ENCODE peak calls at places on chromosomes 6 and 20, in nine cellular contexts. S is K562, M is choroid plexus epithelial cell, T is tibial artery, Z is ovary, P is heart left ventricle, B is type B pancreatic cell, H is fibroblast of mammary gland, C is GM06990. V is an unnamed sample.

GRCh38 chr6:109373762-109374161 is 8.5 kb downstream of the CD164 start:
- DNase-seq in S (no peak), M (no peak), T (no peak), Z (no peak), P (no peak), B (no peak), H (peak), C (peak), V (no peak)

GRCh38 chr6:145206247-145206907 is 528.9 kb downstream of the EPM2A start:
- DNase-seq in S (no peak), M (peak), T (no peak), Z (no peak), P (no peak), B (no peak), H (peak), C (no peak), V (no peak)

GRCh38 chr6:106692112-106692822 is 62.9 kb downstream of the QRSL1 start:
- DNase-seq in S (no peak), M (peak), T (peak), Z (no peak), P (no peak), B (no peak), H (peak), C (no peak), V (peak)

GRCh38 chr6:94510877-94511276 is 1066.5 kb upstream of the MANEA start:
- DNase-seq in S (no peak), M (no peak), T (no peak), Z (no peak), P (no peak), B (no peak), H (no peak), C (no peak), V (no peak)

GRCh38 chr6:97586344-97586743 is 303.3 kb upstream of the MMS22L start:
- DNase-seq in S (no peak), M (peak), T (no peak), Z (no peak), P (no peak), B (no peak), H (peak), C (no peak), V (peak)

GRCh38 chr6:104305206-104305605 is 554.5 kb downstream of the HACE1 start:
- DNase-seq in S (no peak), M (no peak), T (no peak), Z (no peak), P (no peak), B (no peak), H (no peak), C (no peak), V (no peak)

GRCh38 chr6:72890671-72891070 is 268.8 kb downstream of the KCNQ5 start:
- DNase-seq in S (no peak), M (no peak), T (no peak), Z (no peak), P (no peak), B (no peak), H (peak), C (no peak), V (no peak)

GRCh38 chr20:35598476-35598875 is 17.2 kb upstream of the SPAG4 start:
- DNase-seq in S (no peak), M (no peak), T (no peak), Z (no peak), P (no peak), B (no peak), H (no peak), C (no peak), V (no peak)

GRCh38 chr6:74410630-74411029 is 714.6 kb downstream of the CD109 start:
- DNase-seq in S (no peak), M (peak), T (no peak), Z (no peak), P (no peak), B (no peak), H (peak), C (no peak), V (no peak)

GRCh38 chr20:63892402-63892801 is 2.5 kb upstream of the DNAJC5 start:
- DNase-seq in S (no peak), M (no peak), T (no peak), Z (no peak), P (no peak), B (no peak), H (no peak), C (no peak), V (no peak)

GRCh38 chr6:41705996-41706835 is 29.2 kb downstream of the TFEB start:
- DNase-seq in S (peak), M (peak), T (peak), Z (peak), P (peak), B (no peak), H (peak), C (peak), V (peak)

GRCh38 chr6:108168501-108168979 is 2.7 kb downstream of the NR2E1 start:
- DNase-seq in S (no peak), M (peak), T (no peak), Z (no peak), P (no peak), B (no peak), H (peak), C (peak), V (peak)

GRCh38 chr20:35582741-35583404 is 32.8 kb upstream of the SPAG4 start:
- DNase-seq in S (peak), M (no peak), T (no peak), Z (no peak), P (no peak), B (no peak), H (no peak), C (no peak), V (no peak)

GRCh38 chr20:15632680-15633079 is 940.6 kb downstream of the KIF16B start:
- DNase-seq in S (no peak), M (no peak), T (no peak), Z (no peak), P (no peak), B (no peak), H (no peak), C (no peak), V (no peak)

GRCh38 chr20:2210646-2211556 is 84.9 kb upstream of the TGM3 start:
- DNase-seq in S (no peak), M (peak), T (peak), Z (no peak), P (peak), B (no peak), H (peak), C (no peak), V (peak)

GRCh38 chr20:62186887-62187866 is 4.3 kb downstream of the MTG2 start:
- DNase-seq in S (no peak), M (peak), T (no peak), Z (no peak), P (no peak), B (no peak), H (peak), C (no peak), V (no peak)

GRCh38 chr6:6685249-6685667 is 96.7 kb downstream of the LY86 start:
- DNase-seq in S (no peak), M (no peak), T (no peak), Z (no peak), P (no peak), B (no peak), H (peak), C (no peak), V (no peak)

GRCh38 chr6:84635081-84635745 is 129.2 kb downstream of the TBX18 start:
- DNase-seq in S (no peak), M (peak), T (no peak), Z (no peak), P (no peak), B (no peak), H (no peak), C (no peak), V (no peak)

GRCh38 chr6:56526860-56527544 is 115.7 kb downstream of the DST start:
- DNase-seq in S (no peak), M (no peak), T (no peak), Z (no peak), P (no peak), B (no peak), H (peak), C (no peak), V (no peak)

GRCh38 chr6:113763883-113764282 is 93.3 kb upstream of the MARCKS start:
- DNase-seq in S (no peak), M (peak), T (no peak), Z (no peak), P (no peak), B (no peak), H (peak), C (peak), V (peak)

GRCh38 chr6:90284236-90284744 is 12.4 kb downstream of the BACH2 start:
- DNase-seq in S (peak), M (peak), T (peak), Z (peak), P (no peak), B (no peak), H (peak), C (no peak), V (peak)

GRCh38 chr6:117498159-117498558 is 15.7 kb downstream of the DCBLD1 start:
- DNase-seq in S (no peak), M (peak), T (no peak), Z (no peak), P (no peak), B (no peak), H (peak), C (no peak), V (no peak)

GRCh38 chr20:17741220-17741619 is 41.5 kb downstream of the BANF2 start:
- DNase-seq in S (no peak), M (no peak), T (no peak), Z (no peak), P (no peak), B (no peak), H (no peak), C (no peak), V (no peak)

GRCh38 chr20:51311636-51312479 is 230.7 kb downstream of the NFATC2 start:
- DNase-seq in S (no peak), M (peak), T (no peak), Z (no peak), P (no peak), B (no peak), H (no peak), C (no peak), V (peak)

GRCh38 chr6:91276315-91276714 is 689.4 kb upstream of the MAP3K7 start:
- DNase-seq in S (no peak), M (peak), T (no peak), Z (no peak), P (no peak), B (no peak), H (no peak), C (no peak), V (no peak)

GRCh38 chr20:43525016-43525415 is 17.5 kb downstream of the L3MBTL1 start:
- DNase-seq in S (no peak), M (no peak), T (no peak), Z (no peak), P (no peak), B (no peak), H (no peak), C (no peak), V (no peak)

GRCh38 chr6:143746202-143747119 is 68.7 kb downstream of the PHACTR2 start:
- DNase-seq in S (no peak), M (no peak), T (no peak), Z (no peak), P (no peak), B (no peak), H (no peak), C (no peak), V (peak)

GRCh38 chr20:25360631-25361286 is 29.9 kb downstream of the ABHD12 start:
- DNase-seq in S (no peak), M (peak), T (no peak), Z (peak), P (no peak), B (no peak), H (peak), C (no peak), V (no peak)

GRCh38 chr20:4513720-4514119 is 208.0 kb upstream of the PRND start:
- DNase-seq in S (no peak), M (peak), T (no peak), Z (no peak), P (no peak), B (no peak), H (peak), C (no peak), V (no peak)

GRCh38 chr20:11124849-11125505 is 451.2 kb upstream of the JAG1 start:
- DNase-seq in S (no peak), M (no peak), T (no peak), Z (no peak), P (no peak), B (no peak), H (peak), C (no peak), V (no peak)

GRCh38 chr6:113927001-113927400 is 43.9 kb downstream of the HDAC2 start:
- DNase-seq in S (no peak), M (peak), T (no peak), Z (no peak), P (no peak), B (no peak), H (no peak), C (no peak), V (no peak)

GRCh38 chr6:157982580-157983438 is 1.1 kb downstream of the SYNJ2 start:
- DNase-seq in S (peak), M (peak), T (peak), Z (no peak), P (no peak), B (no peak), H (peak), C (no peak), V (peak)

GRCh38 chr6:1364791-1365190 is 24.6 kb upstream of the FOXF2 start:
- DNase-seq in S (no peak), M (no peak), T (no peak), Z (no peak), P (no peak), B (no peak), H (no peak), C (no peak), V (no peak)

GRCh38 chr6:5199203-5200101 is 61.3 kb downstream of the LYRM4 start:
- DNase-seq in S (no peak), M (no peak), T (no peak), Z (no peak), P (no peak), B (no peak), H (no peak), C (no peak), V (no peak)

GRCh38 chr6:89144358-89145041 is 1.4 kb upstream of the PM20D2 start:
- DNase-seq in S (no peak), M (no peak), T (no peak), Z (no peak), P (no peak), B (no peak), H (no peak), C (peak), V (no peak)

GRCh38 chr6:12296255-12296573 is 6.1 kb downstream of the EDN1 start:
- DNase-seq in S (no peak), M (peak), T (peak), Z (no peak), P (no peak), B (no peak), H (peak), C (no peak), V (no peak)

GRCh38 chr20:61887694-61888093 is 178.0 kb downstream of the TAF4 start:
- DNase-seq in S (no peak), M (no peak), T (no peak), Z (no peak), P (no peak), B (no peak), H (no peak), C (no peak), V (no peak)

GRCh38 chr20:1952737-1953530 is 40.9 kb downstream of the PDYN start:
- DNase-seq in S (no peak), M (no peak), T (no peak), Z (no peak), P (no peak), B (no peak), H (no peak), C (no peak), V (no peak)

GRCh38 chr6:27495386-27496135 is 22.7 kb upstream of the ZNF184 start:
- DNase-seq in S (peak), M (peak), T (peak), Z (peak), P (peak), B (no peak), H (peak), C (peak), V (peak)

GRCh38 chr6:13357551-13358075 is 29.3 kb upstream of the TBC1D7 start:
- DNase-seq in S (no peak), M (peak), T (no peak), Z (no peak), P (no peak), B (no peak), H (peak), C (no peak), V (no peak)

GRCh38 chr6:13360671-13361540 is 32.6 kb upstream of the TBC1D7 start:
- DNase-seq in S (peak), M (peak), T (no peak), Z (no peak), P (peak), B (no peak), H (no peak), C (no peak), V (no peak)

GRCh38 chr6:13355969-13356368 is 27.6 kb upstream of the TBC1D7 start:
- DNase-seq in S (no peak), M (no peak), T (no peak), Z (no peak), P (no peak), B (no peak), H (no peak), C (peak), V (no peak)

GRCh38 chr6:13359287-13359686 is 30.9 kb upstream of the TBC1D7 start:
- DNase-seq in S (no peak), M (no peak), T (no peak), Z (no peak), P (peak), B (no peak), H (no peak), C (no peak), V (no peak)

GRCh38 chr6:13358486-13358885 is 30.1 kb upstream of the TBC1D7 start:
- DNase-seq in S (no peak), M (no peak), T (no peak), Z (no peak), P (no peak), B (no peak), H (no peak), C (no peak), V (no peak)
- TF ChIP-seq CTCF in S (no peak), M (no peak), T (no peak), Z (no peak), P (no peak), B (no peak), H (no peak), C (no peak), V (peak)

GRCh38 chr6:111565316-111566221 is 40.1 kb downstream of the TRAF3IP2 start:
- DNase-seq in S (no peak), M (no peak), T (no peak), Z (no peak), P (no peak), B (no peak), H (no peak), C (no peak), V (peak)
- TF ChIP-seq CTCF in S (peak), M (peak), T (no peak), Z (no peak), P (no peak), B (peak), H (no peak), C (peak), V (peak)

GRCh38 chr20:23142162-23143050 is 56.3 kb upstream of the CD93 start:
- DNase-seq in S (no peak), M (no peak), T (peak), Z (no peak), P (no peak), B (no peak), H (no peak), C (peak), V (no peak)
- TF ChIP-seq CTCF in S (no peak), M (peak), T (no peak), Z (no peak), P (no peak), B (no peak), H (no peak), C (no peak), V (no peak)

GRCh38 chr6:150891886-150892485 is 26.5 kb downstream of the MTHFD1L start:
- DNase-seq in S (peak), M (peak), T (peak), Z (peak), P (peak), B (peak), H (peak), C (no peak), V (peak)
- TF ChIP-seq CTCF in S (peak), M (peak), T (peak), Z (peak), P (peak), B (peak), H (peak), C (peak), V (peak)

GRCh38 chr6:2738373-2738979 is 12.2 kb downstream of the MYLK4 start:
- DNase-seq in S (peak), M (peak), T (peak), Z (no peak), P (peak), B (no peak), H (peak), C (no peak), V (peak)
- TF ChIP-seq CTCF in S (peak), M (peak), T (peak), Z (no peak), P (peak), B (peak), H (peak), C (peak), V (peak)